ENCODE peak calls at places on chromosomes 6 and 20, in nine cellular contexts. L is LoVo; Z is pancreas; S is T-cell; P is amniotic epithelial cell; N is EL; R is left ventricle myocardium inferior; D is Calu3; H is activated CD4-positive, alpha-beta T cell treated with anti-CD3 and anti-CD28 coated beads, Interleukin-2, amount 50 U/mL, for 24 hours. F is an unnamed sample.

GRCh38 chr20:36092424-36093024 is 62.0 kb upstream of the EPB41L1 start:
- DNase-seq in N (peak; percentile 31), P (no peak), R (peak; percentile 30), H (no peak), Z (no peak), S (no peak), L (no peak), D (peak; percentile 72), F (no peak)

GRCh38 chr6:125157725-125158124 is 4.2 kb downstream of the TPD52L1 start:
- DNase-seq in S (no peak), N (no peak), Z (no peak), R (no peak), P (no peak), D (no peak), H (no peak), L (no peak), F (no peak)

GRCh38 chr6:89339565-89339964 is 13.0 kb downstream of the UBE2J1 start:
- DNase-seq in S (no peak), R (no peak), P (peak; percentile 12), N (peak; percentile 25), H (no peak), D (no peak), L (peak; percentile 12), Z (no peak), F (no peak)

GRCh38 chr6:141105481-141105880 is 1027.2 kb upstream of the GJE1 start:
- DNase-seq in Z (no peak), S (no peak), P (peak; percentile 24), L (no peak), D (no peak), N (peak; percentile 58), R (no peak), H (no peak), F (peak; percentile 24)

GRCh38 chr6:27601668-27602254 is 128.9 kb upstream of the ZNF184 start:
- DNase-seq in P (no peak), N (peak; percentile 7), Z (no peak), S (no peak), D (no peak), H (no peak), L (no peak), R (no peak), F (no peak)

GRCh38 chr6:8195040-8195713 is 92.8 kb upstream of the EEF1E1 start:
- DNase-seq in P (no peak), L (no peak), N (no peak), H (no peak), Z (no peak), S (no peak), R (no peak), D (no peak), F (no peak)

GRCh38 chr6:126077810-126078791 is 91.8 kb downstream of the TRMT11 start:
- DNase-seq in H (no peak), L (no peak), P (peak; percentile 57), N (peak; percentile 19), S (no peak), Z (no peak), R (no peak), D (no peak), F (no peak)

GRCh38 chr6:6556738-6557503 is 31.6 kb upstream of the LY86 start:
- DNase-seq in D (peak; percentile 51), H (no peak), L (peak; percentile 19), R (peak; percentile 36), N (peak; percentile 34), P (peak; percentile 55), S (no peak), Z (peak; percentile 42), F (no peak)

GRCh38 chr6:79079425-79080130 is 1.5 kb upstream of the PHIP start:
- DNase-seq in R (no peak), L (no peak), P (peak; percentile 37), Z (no peak), S (no peak), D (no peak), N (peak; percentile 5), H (no peak), F (no peak)

GRCh38 chr6:132282696-132283095 is 118.6 kb downstream of the MOXD1 start:
- DNase-seq in S (no peak), Z (no peak), H (no peak), P (no peak), R (no peak), L (no peak), D (no peak), N (no peak), F (no peak)

GRCh38 chr20:63291811-63292210 is 1.2 kb upstream of the COL20A1 start:
- DNase-seq in D (no peak), H (no peak), P (no peak), L (no peak), S (no peak), Z (no peak), N (no peak), R (no peak), F (no peak)

GRCh38 chr6:70651326-70651905 is 16.3 kb upstream of the SMAP1 start:
- DNase-seq in P (no peak), S (peak; percentile 36), L (no peak), D (no peak), Z (no peak), N (no peak), R (no peak), H (no peak), F (no peak)

GRCh38 chr20:61640171-61640570 is 388.1 kb downstream of the CDH4 start:
- DNase-seq in N (peak; percentile 29), D (no peak), H (no peak), Z (no peak), P (peak; percentile 2), S (no peak), L (no peak), R (no peak), F (no peak)

GRCh38 chr6:148959008-148959407 is 212.2 kb downstream of the UST start:
- DNase-seq in N (no peak), S (no peak), L (no peak), Z (no peak), R (no peak), H (no peak), D (no peak), P (no peak), F (no peak)

GRCh38 chr20:43776691-43777090 is 49.9 kb upstream of the GTSF1L start:
- DNase-seq in S (no peak), Z (no peak), H (no peak), N (no peak), P (no peak), L (no peak), R (no peak), D (no peak), F (no peak)

GRCh38 chr6:84224251-84224650 is 3.2 kb downstream of the CEP162 start:
- DNase-seq in N (peak; percentile 47), L (no peak), H (no peak), S (no peak), P (peak; percentile 14), R (no peak), D (no peak), Z (no peak), F (no peak)

GRCh38 chr6:25670208-25670607 is 18.2 kb downstream of the SCGN start:
- DNase-seq in S (no peak), D (no peak), R (no peak), L (no peak), N (no peak), Z (no peak), H (no peak), P (no peak), F (no peak)

GRCh38 chr6:143061597-143062385 is 1.1 kb downstream of the AIG1 start:
- DNase-seq in D (no peak), L (no peak), R (no peak), P (no peak), N (no peak), Z (no peak), H (no peak), S (no peak), F (no peak)

GRCh38 chr6:33592595-33593413 is 12.7 kb upstream of the BAK1 start:
- DNase-seq in H (no peak), S (peak; percentile 29), P (no peak), N (no peak), Z (no peak), L (no peak), R (no peak), D (no peak), F (no peak)

GRCh38 chr6:6591778-6592388 is 3.4 kb downstream of the LY86 start:
- DNase-seq in S (no peak), R (no peak), P (no peak), Z (peak; percentile 51), N (no peak), D (no peak), H (no peak), L (no peak), F (no peak)

GRCh38 chr20:19375301-19375885 is 163.0 kb downstream of the SLC24A3 start:
- DNase-seq in H (no peak), P (no peak), L (no peak), Z (no peak), R (no peak), N (no peak), S (no peak), D (no peak), F (no peak)

GRCh38 chr20:48607544-48607865 is 220.3 kb downstream of the PREX1 start:
- DNase-seq in N (no peak), R (no peak), L (no peak), D (no peak), S (no peak), P (no peak), Z (no peak), H (no peak), F (no peak)

GRCh38 chr6:15457121-15457646 is 205.6 kb downstream of the DTNBP1 start:
- DNase-seq in H (no peak), P (no peak), S (no peak), R (no peak), N (no peak), L (no peak), D (no peak), Z (no peak), F (no peak)

GRCh38 chr6:5684320-5684719 is 322.4 kb downstream of the NRN1 start:
- DNase-seq in R (no peak), L (no peak), S (no peak), N (no peak), D (no peak), Z (no peak), H (no peak), P (no peak), F (peak; percentile 51)

GRCh38 chr6:71287038-71287437 is 1.6 kb upstream of the OGFRL1 start:
- DNase-seq in N (peak; percentile 25), L (no peak), H (no peak), Z (peak; percentile 42), D (no peak), S (no peak), R (no peak), P (no peak), F (peak; percentile 49)

GRCh38 chr6:124888581-124889371 is 73.5 kb upstream of the RNF217 start:
- DNase-seq in H (no peak), Z (no peak), L (no peak), R (no peak), D (no peak), S (no peak), N (no peak), P (no peak), F (no peak)

GRCh38 chr6:29589423-29590048 is 4.6 kb downstream of the OR2H2 start:
- DNase-seq in S (peak; percentile 12), L (peak; percentile 49), H (peak; percentile 14), P (peak; percentile 30), D (peak; percentile 73), Z (no peak), N (peak; percentile 54), R (no peak), F (peak; percentile 24)

GRCh38 chr20:1322511-1323245 is 6.3 kb downstream of the SDCBP2 start:
- DNase-seq in R (no peak), Z (no peak), H (no peak), D (no peak), N (peak; percentile 94), L (no peak), S (no peak), P (peak; percentile 99), F (peak; percentile 75)

GRCh38 chr20:54173653-54174451 is at the start of gene CYP24A1:
- DNase-seq in D (peak; percentile 96), N (peak; percentile 13), L (no peak), S (no peak), Z (no peak), H (no peak), P (no peak), R (no peak), F (no peak)

GRCh38 chr20:21230686-21231085 is 72.4 kb upstream of the XRN2 start:
- DNase-seq in S (no peak), Z (no peak), N (no peak), H (no peak), L (no peak), P (no peak), D (no peak), R (no peak), F (peak; percentile 13)

GRCh38 chr20:57381596-57382503 is 9.3 kb upstream of the RBM38 start:
- DNase-seq in Z (peak; percentile 66), R (peak; percentile 79), H (no peak), L (peak; percentile 74), S (peak; percentile 72), D (peak; percentile 91), P (peak; percentile 54), N (peak; percentile 72), F (peak; percentile 36)

F was measured in stromal cell of bone marrow.